ENCODE peak calls at places on chromosome 4, in seven cellular contexts. One of them, this sample, is unnamed.

GRCh38 chr4:13509442-13509841 is 25.3 kb upstream of the RAB28 start:
- DNase-seq in GM12892: no peak
- DNase-seq in Peyer's patch: no peak
- DNase-seq in lower leg skin: no peak
- DNase-seq in GM12891: no peak
- DNase-seq in right lobe of liver: no peak
- DNase-seq in IMR-90: no peak
- DNase-seq in this sample: no peak

GRCh38 chr4:122341906-122342305 is 36.9 kb upstream of the ADAD1 start:
- DNase-seq in GM12892: no peak
- DNase-seq in Peyer's patch: no peak
- DNase-seq in lower leg skin: no peak
- DNase-seq in GM12891: no peak
- DNase-seq in right lobe of liver: no peak
- DNase-seq in IMR-90: peak; percentile 87
- DNase-seq in this sample: peak; percentile 3

GRCh38 chr4:170106899-170107298 is 17.1 kb upstream of the AADAT start:
- DNase-seq in GM12892: no peak
- DNase-seq in Peyer's patch: no peak
- DNase-seq in lower leg skin: no peak
- DNase-seq in GM12891: no peak
- DNase-seq in right lobe of liver: no peak
- DNase-seq in IMR-90: no peak
- DNase-seq in this sample: no peak

GRCh38 chr4:16024009-16024408 is 59.8 kb downstream of the PROM1 start:
- DNase-seq in GM12892: no peak
- DNase-seq in Peyer's patch: no peak
- DNase-seq in lower leg skin: no peak
- DNase-seq in GM12891: no peak
- DNase-seq in right lobe of liver: no peak
- DNase-seq in IMR-90: peak; percentile 32
- DNase-seq in this sample: no peak

GRCh38 chr4:94595880-94596483 is 144.2 kb downstream of the PDLIM5 start:
- DNase-seq in GM12892: no peak
- DNase-seq in Peyer's patch: no peak
- DNase-seq in lower leg skin: no peak
- DNase-seq in GM12891: no peak
- DNase-seq in right lobe of liver: no peak
- DNase-seq in IMR-90: peak; percentile 74
- DNase-seq in this sample: no peak

GRCh38 chr4:184097815-184098214 is 119.9 kb downstream of the ENPP6 start:
- DNase-seq in GM12892: no peak
- DNase-seq in Peyer's patch: no peak
- DNase-seq in lower leg skin: no peak
- DNase-seq in GM12891: no peak
- DNase-seq in right lobe of liver: no peak
- DNase-seq in IMR-90: no peak
- DNase-seq in this sample: no peak

GRCh38 chr4:71595576-71596108 is 188.2 kb downstream of the GC start:
- DNase-seq in GM12892: no peak
- DNase-seq in Peyer's patch: no peak
- DNase-seq in lower leg skin: no peak
- DNase-seq in GM12891: no peak
- DNase-seq in right lobe of liver: no peak
- DNase-seq in IMR-90: no peak
- DNase-seq in this sample: no peak

GRCh38 chr4:337932-338758 is 531 bp downstream of the ZNF141 start:
- DNase-seq in GM12892: no peak
- DNase-seq in Peyer's patch: peak; percentile 59
- DNase-seq in lower leg skin: peak; percentile 87
- DNase-seq in GM12891: no peak
- DNase-seq in right lobe of liver: peak; percentile 53
- DNase-seq in IMR-90: peak; percentile 36
- DNase-seq in this sample: no peak

GRCh38 chr4:24244663-24245519 is 339.5 kb downstream of the DHX15 start:
- DNase-seq in GM12892: no peak
- DNase-seq in Peyer's patch: no peak
- DNase-seq in lower leg skin: peak; percentile 84
- DNase-seq in GM12891: no peak
- DNase-seq in right lobe of liver: no peak
- DNase-seq in IMR-90: peak; percentile 32
- DNase-seq in this sample: no peak

GRCh38 chr4:153466637-153467153 is 535 bp downstream of the TMEM131L start:
- DNase-seq in GM12892: no peak
- DNase-seq in Peyer's patch: no peak
- DNase-seq in lower leg skin: no peak
- DNase-seq in GM12891: no peak
- DNase-seq in right lobe of liver: no peak
- DNase-seq in IMR-90: no peak
- DNase-seq in this sample: peak; percentile 16

GRCh38 chr4:28834120-28834519 is 1886.0 kb upstream of the PCDH7 start:
- DNase-seq in GM12892: no peak
- DNase-seq in Peyer's patch: no peak
- DNase-seq in lower leg skin: no peak
- DNase-seq in GM12891: no peak
- DNase-seq in right lobe of liver: no peak
- DNase-seq in IMR-90: no peak
- DNase-seq in this sample: no peak

GRCh38 chr4:21320034-21320433 is 619.8 kb downstream of the PACRGL start:
- DNase-seq in GM12892: no peak
- DNase-seq in Peyer's patch: no peak
- DNase-seq in lower leg skin: no peak
- DNase-seq in GM12891: no peak
- DNase-seq in right lobe of liver: no peak
- DNase-seq in IMR-90: no peak
- DNase-seq in this sample: no peak

GRCh38 chr4:40881851-40882250 is 132.1 kb downstream of the NSUN7 start:
- DNase-seq in GM12892: no peak
- DNase-seq in Peyer's patch: no peak
- DNase-seq in lower leg skin: no peak
- DNase-seq in GM12891: no peak
- DNase-seq in right lobe of liver: no peak
- DNase-seq in IMR-90: no peak
- DNase-seq in this sample: no peak

GRCh38 chr4:112377701-112378620 is 80.8 kb downstream of the ALPK1 start:
- DNase-seq in GM12892: no peak
- DNase-seq in Peyer's patch: no peak
- DNase-seq in lower leg skin: no peak
- DNase-seq in GM12891: no peak
- DNase-seq in right lobe of liver: no peak
- DNase-seq in IMR-90: no peak
- DNase-seq in this sample: no peak

GRCh38 chr4:6548201-6548881 is 26.6 kb upstream of the MAN2B2 start:
- DNase-seq in GM12892: no peak
- DNase-seq in Peyer's patch: no peak
- DNase-seq in lower leg skin: no peak
- DNase-seq in GM12891: no peak
- DNase-seq in right lobe of liver: no peak
- DNase-seq in IMR-90: peak; percentile 22
- DNase-seq in this sample: peak; percentile 56

GRCh38 chr4:15665738-15666365 is 10.7 kb upstream of the FBXL5 start:
- DNase-seq in GM12892: no peak
- DNase-seq in Peyer's patch: peak; percentile 59
- DNase-seq in lower leg skin: no peak
- DNase-seq in GM12891: no peak
- DNase-seq in right lobe of liver: no peak
- DNase-seq in IMR-90: peak; percentile 58
- DNase-seq in this sample: no peak

GRCh38 chr4:98609946-98610345 is 48.5 kb downstream of the TSPAN5 start:
- DNase-seq in GM12892: no peak
- DNase-seq in Peyer's patch: no peak
- DNase-seq in lower leg skin: no peak
- DNase-seq in GM12891: no peak
- DNase-seq in right lobe of liver: no peak
- DNase-seq in IMR-90: peak; percentile 45
- DNase-seq in this sample: no peak
- TF ChIP-seq POLR2A in GM12892: no peak
- TF ChIP-seq POLR2A in Peyer's patch: no peak
- TF ChIP-seq POLR2A in lower leg skin: no peak
- TF ChIP-seq POLR2A in GM12891: no peak
- TF ChIP-seq POLR2A in right lobe of liver: no peak
- TF ChIP-seq POLR2A in IMR-90: no peak
- TF ChIP-seq POLR2A in this sample: no peak

GRCh38 chr4:163173713-163174112 is 7.0 kb upstream of the NAF1 start:
- DNase-seq in GM12892: no peak
- DNase-seq in Peyer's patch: no peak
- DNase-seq in lower leg skin: no peak
- DNase-seq in GM12891: no peak
- DNase-seq in right lobe of liver: no peak
- DNase-seq in IMR-90: no peak
- DNase-seq in this sample: no peak

GRCh38 chr4:163167333-163167626 is 590 bp upstream of the NAF1 start:
- DNase-seq in GM12892: no peak
- DNase-seq in Peyer's patch: no peak
- DNase-seq in lower leg skin: no peak
- DNase-seq in GM12891: no peak
- DNase-seq in right lobe of liver: no peak
- DNase-seq in IMR-90: peak; percentile 23
- DNase-seq in this sample: no peak

GRCh38 chr4:163171590-163171989 is 4.9 kb upstream of the NAF1 start:
- DNase-seq in GM12892: no peak
- DNase-seq in Peyer's patch: no peak
- DNase-seq in lower leg skin: no peak
- DNase-seq in GM12891: no peak
- DNase-seq in right lobe of liver: no peak
- DNase-seq in IMR-90: no peak
- DNase-seq in this sample: no peak

GRCh38 chr4:163175971-163176958 is 9.6 kb upstream of the NAF1 start:
- DNase-seq in GM12892: no peak
- DNase-seq in Peyer's patch: no peak
- DNase-seq in lower leg skin: no peak
- DNase-seq in GM12891: no peak
- DNase-seq in right lobe of liver: no peak
- DNase-seq in IMR-90: no peak
- DNase-seq in this sample: no peak

DNA sequence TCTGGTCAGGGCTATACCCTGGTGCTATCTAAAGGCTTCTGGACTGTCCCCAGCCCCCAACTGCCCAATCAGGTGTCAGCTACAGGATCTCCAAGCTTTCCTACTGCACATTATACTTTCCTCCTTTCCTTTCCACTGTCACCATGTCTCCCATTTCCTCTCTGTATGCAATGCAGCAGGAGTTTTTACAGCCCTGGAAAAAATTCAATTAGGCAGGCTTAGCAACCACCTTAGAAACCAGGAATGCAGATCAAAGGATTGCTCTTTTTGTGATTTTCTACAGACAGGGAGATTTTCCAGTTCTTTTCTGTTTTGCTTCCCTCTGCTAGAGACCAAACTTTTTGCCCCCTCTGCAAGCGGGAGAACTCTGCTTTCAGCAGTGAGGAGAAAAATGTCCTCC is 6.0 kb upstream of the NAF1 start:
- DNase-seq in GM12892: no peak
- DNase-seq in Peyer's patch: no peak
- DNase-seq in lower leg skin: no peak
- DNase-seq in GM12891: no peak
- DNase-seq in right lobe of liver: no peak
- DNase-seq in IMR-90: no peak
- DNase-seq in this sample: no peak
- TF ChIP-seq POLR2A in GM12892: no peak
- TF ChIP-seq POLR2A in Peyer's patch: no peak
- TF ChIP-seq POLR2A in lower leg skin: no peak
- TF ChIP-seq POLR2A in GM12891: no peak
- TF ChIP-seq POLR2A in right lobe of liver: no peak
- TF ChIP-seq POLR2A in IMR-90: no peak
- TF ChIP-seq POLR2A in this sample: no peak

DNA sequence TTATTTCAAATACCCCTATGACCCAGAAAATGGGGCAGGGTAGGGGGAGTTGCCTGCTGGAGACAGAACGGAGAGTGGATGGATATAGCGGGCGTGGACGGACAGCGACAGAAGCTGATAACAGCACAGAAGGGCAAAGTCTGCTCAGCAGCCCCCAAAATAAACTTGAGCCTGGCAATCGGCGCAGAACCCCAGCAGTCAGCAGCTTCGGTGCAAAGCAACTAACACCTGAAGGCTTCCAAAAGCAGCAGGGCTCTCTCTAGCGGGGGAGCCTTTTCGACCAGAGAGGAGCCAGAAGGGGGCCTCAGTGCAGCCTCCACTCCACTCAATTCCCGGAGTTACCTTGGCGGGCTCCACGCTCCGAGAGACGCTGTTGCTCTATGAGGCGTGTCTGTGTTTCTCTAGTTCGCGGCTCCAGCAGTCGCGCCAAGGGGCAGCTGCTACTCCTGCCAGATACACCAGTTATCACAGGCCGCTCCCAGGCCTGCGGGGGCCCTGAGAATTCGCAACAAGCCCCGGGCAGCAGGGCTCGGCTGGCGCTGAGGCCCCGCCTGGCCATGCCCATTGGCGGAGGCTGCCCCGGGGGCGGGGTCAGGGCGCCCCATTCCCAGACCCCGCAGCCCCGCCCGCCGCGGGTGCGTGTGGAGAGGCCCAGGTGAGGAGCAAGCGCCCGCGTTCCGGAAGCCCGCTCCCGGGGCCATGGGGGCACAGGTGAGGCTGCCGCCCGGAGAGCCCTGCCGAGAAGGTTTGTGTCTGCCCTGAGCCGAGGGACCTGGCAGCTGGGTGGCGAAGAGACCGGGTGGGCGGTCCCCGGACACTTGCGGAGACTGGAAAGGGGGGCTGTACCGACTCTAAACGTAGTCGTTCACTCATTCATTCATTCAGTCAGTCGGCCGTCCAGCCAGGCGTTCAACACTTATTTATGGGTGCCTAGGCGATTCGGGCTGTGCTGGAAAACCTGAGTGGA is at the start of the genes CNGA1 and NIPAL1:
- DNase-seq in GM12892: peak; percentile 85
- DNase-seq in Peyer's patch: peak; percentile 92
- DNase-seq in lower leg skin: peak; percentile 93
- DNase-seq in GM12891: peak; percentile 81
- DNase-seq in right lobe of liver: peak; percentile 91
- DNase-seq in IMR-90: peak; percentile 23
- DNase-seq in this sample: peak; percentile 29
- TF ChIP-seq POLR2A in GM12892: no peak
- TF ChIP-seq POLR2A in Peyer's patch: peak; percentile 82
- TF ChIP-seq POLR2A in lower leg skin: no peak
- TF ChIP-seq POLR2A in GM12891: no peak
- TF ChIP-seq POLR2A in right lobe of liver: peak; percentile 83
- TF ChIP-seq POLR2A in IMR-90: no peak
- TF ChIP-seq POLR2A in this sample: no peak

GRCh38 chr4:150080875-150081274 is 2.6 kb downstream of the DCLK2 start:
- DNase-seq in GM12892: no peak
- DNase-seq in Peyer's patch: no peak
- DNase-seq in lower leg skin: no peak
- DNase-seq in GM12891: no peak
- DNase-seq in right lobe of liver: no peak
- DNase-seq in IMR-90: peak; percentile 35
- DNase-seq in this sample: no peak

GRCh38 chr4:150082241-150082640 is 4.0 kb downstream of the DCLK2 start:
- DNase-seq in GM12892: no peak
- DNase-seq in Peyer's patch: no peak
- DNase-seq in lower leg skin: no peak
- DNase-seq in GM12891: peak; percentile 31
- DNase-seq in right lobe of liver: no peak
- DNase-seq in IMR-90: no peak
- DNase-seq in this sample: no peak

GRCh38 chr4:150078996-150079581 is 844 bp downstream of the DCLK2 start:
- DNase-seq in GM12892: peak; percentile 16
- DNase-seq in Peyer's patch: peak; percentile 57
- DNase-seq in lower leg skin: peak; percentile 85
- DNase-seq in GM12891: peak; percentile 25
- DNase-seq in right lobe of liver: peak; percentile 23
- DNase-seq in IMR-90: peak; percentile 40
- DNase-seq in this sample: no peak

GRCh38 chr4:150080335-150080734 is 2.1 kb downstream of the DCLK2 start:
- DNase-seq in GM12892: no peak
- DNase-seq in Peyer's patch: no peak
- DNase-seq in lower leg skin: no peak
- DNase-seq in GM12891: no peak
- DNase-seq in right lobe of liver: no peak
- DNase-seq in IMR-90: peak; percentile 63
- DNase-seq in this sample: peak; percentile 31

GRCh38 chr4:150078041-150078995 is at the start of gene DCLK2:
- DNase-seq in GM12892: peak; percentile 25
- DNase-seq in Peyer's patch: peak; percentile 61
- DNase-seq in lower leg skin: peak; percentile 94
- DNase-seq in GM12891: peak; percentile 22
- DNase-seq in right lobe of liver: peak; percentile 73
- DNase-seq in IMR-90: peak; percentile 87
- DNase-seq in this sample: peak; percentile 53
- TF ChIP-seq POLR2A in GM12892: no peak
- TF ChIP-seq POLR2A in Peyer's patch: no peak
- TF ChIP-seq POLR2A in lower leg skin: no peak
- TF ChIP-seq POLR2A in GM12891: no peak
- TF ChIP-seq POLR2A in right lobe of liver: peak; percentile 19
- TF ChIP-seq POLR2A in IMR-90: peak; percentile 59
- TF ChIP-seq POLR2A in this sample: peak; percentile 56